ENCODE peak calls at places on chromosome 2, in four cellular contexts. L is H9; N is NB4; P is CD8-positive, alpha-beta T cell. H is an unnamed sample.

GRCh38 chr2:39289609-39290008 is 45.8 kb upstream of the CDKL4 start:
- DNase-seq in L (no peak), N (no peak), P (no peak), H (peak)

GRCh38 chr2:162244559-162245031 is 1.4 kb upstream of the FAP start:
- DNase-seq in L (no peak), N (no peak), P (no peak), H (peak)

GRCh38 chr2:14126846-14127245 is 505.7 kb upstream of the LRATD1 start:
- DNase-seq in L (no peak), N (no peak), P (no peak), H (no peak)

GRCh38 chr2:237616373-237617304 is 10.7 kb upstream of the LRRFIP1 start:
- DNase-seq in L (peak), N (no peak), P (no peak), H (no peak)

GRCh38 chr2:146523218-146523617 is 1321.6 kb upstream of the ACVR2A start:
- DNase-seq in L (no peak), N (peak), P (no peak), H (peak)

GRCh38 chr2:149719695-149720094 is 132.1 kb upstream of the MMADHC start:
- DNase-seq in L (no peak), N (no peak), P (no peak), H (no peak)

GRCh38 chr2:176269319-176270099 is at the start of gene MTX2:
- DNase-seq in L (peak), N (peak), P (peak), H (peak)

GRCh38 chr2:231490801-231491200 is 26.5 kb upstream of the NCL start:
- DNase-seq in L (no peak), N (no peak), P (no peak), H (no peak)

GRCh38 chr2:188506843-188507242 is 215.2 kb downstream of the GULP1 start:
- DNase-seq in L (no peak), N (no peak), P (no peak), H (no peak)

GRCh38 chr2:55902971-55903370 is 20.6 kb downstream of the EFEMP1 start:
- DNase-seq in L (no peak), N (no peak), P (no peak), H (no peak)

GRCh38 chr2:137208361-137208973 is 443.1 kb downstream of the THSD7B start:
- DNase-seq in L (no peak), N (no peak), P (no peak), H (peak)

GRCh38 chr2:233674995-233675394 is 3.3 kb downstream of the UGT1A9 start:
- DNase-seq in L (no peak), N (no peak), P (no peak), H (no peak)

GRCh38 chr2:224749136-224749535 is 33.0 kb upstream of the CCDC195 start:
- DNase-seq in L (no peak), N (no peak), P (no peak), H (peak)

GRCh38 chr2:233233618-233234230 is 17.7 kb upstream of the ATG16L1 start:
- DNase-seq in L (no peak), N (peak), P (no peak), H (no peak)

GRCh38 chr2:138177693-138178092 is 213.4 kb downstream of the HNMT start:
- DNase-seq in L (no peak), N (no peak), P (no peak), H (no peak)

GRCh38 chr2:221370076-221370941 is 201.8 kb downstream of the EPHA4 start:
- DNase-seq in L (no peak), N (no peak), P (no peak), H (no peak)

GRCh38 chr2:54341656-54342055 is 85.6 kb upstream of the TSPYL6 start:
- DNase-seq in L (no peak), N (no peak), P (no peak), H (no peak)

GRCh38 chr2:43144265-43144664 is 82.1 kb downstream of the ZFP36L2 start:
- DNase-seq in L (no peak), N (peak), P (no peak), H (peak)

GRCh38 chr2:229900012-229900411 is 21.8 kb downstream of the TRIP12 start:
- DNase-seq in L (no peak), N (no peak), P (no peak), H (no peak)

GRCh38 chr2:5234563-5234962 is 457.6 kb upstream of the SOX11 start:
- DNase-seq in L (no peak), N (no peak), P (no peak), H (no peak)

GRCh38 chr2:46299365-46300263 is 2.4 kb downstream of the EPAS1 start:
- DNase-seq in L (peak), N (peak), P (no peak), H (peak)

GRCh38 chr2:162116372-162116771 is 35.7 kb downstream of the GCG start:
- DNase-seq in L (no peak), N (no peak), P (no peak), H (no peak)

GRCh38 chr2:223019987-223020717 is 31.8 kb upstream of the KCNE4 start:
- DNase-seq in L (no peak), N (peak), P (no peak), H (no peak)

GRCh38 chr2:84152471-84152870 is 306.6 kb downstream of the SUCLG1 start:
- DNase-seq in L (no peak), N (no peak), P (no peak), H (peak)

GRCh38 chr2:78861546-78861945 is 164.0 kb upstream of the REG3G start:
- DNase-seq in L (no peak), N (peak), P (no peak), H (peak)

GRCh38 chr2:54083440-54083839 is 32.0 kb upstream of the ACYP2 start:
- DNase-seq in L (no peak), N (no peak), P (no peak), H (no peak)

GRCh38 chr2:74576830-74577229 is 22.3 kb downstream of the DOK1 start:
- DNase-seq in L (no peak), N (peak), P (no peak), H (peak)
- TF ChIP-seq CTCF in L (no peak), N (no peak), P (no peak), H (no peak)

DNA sequence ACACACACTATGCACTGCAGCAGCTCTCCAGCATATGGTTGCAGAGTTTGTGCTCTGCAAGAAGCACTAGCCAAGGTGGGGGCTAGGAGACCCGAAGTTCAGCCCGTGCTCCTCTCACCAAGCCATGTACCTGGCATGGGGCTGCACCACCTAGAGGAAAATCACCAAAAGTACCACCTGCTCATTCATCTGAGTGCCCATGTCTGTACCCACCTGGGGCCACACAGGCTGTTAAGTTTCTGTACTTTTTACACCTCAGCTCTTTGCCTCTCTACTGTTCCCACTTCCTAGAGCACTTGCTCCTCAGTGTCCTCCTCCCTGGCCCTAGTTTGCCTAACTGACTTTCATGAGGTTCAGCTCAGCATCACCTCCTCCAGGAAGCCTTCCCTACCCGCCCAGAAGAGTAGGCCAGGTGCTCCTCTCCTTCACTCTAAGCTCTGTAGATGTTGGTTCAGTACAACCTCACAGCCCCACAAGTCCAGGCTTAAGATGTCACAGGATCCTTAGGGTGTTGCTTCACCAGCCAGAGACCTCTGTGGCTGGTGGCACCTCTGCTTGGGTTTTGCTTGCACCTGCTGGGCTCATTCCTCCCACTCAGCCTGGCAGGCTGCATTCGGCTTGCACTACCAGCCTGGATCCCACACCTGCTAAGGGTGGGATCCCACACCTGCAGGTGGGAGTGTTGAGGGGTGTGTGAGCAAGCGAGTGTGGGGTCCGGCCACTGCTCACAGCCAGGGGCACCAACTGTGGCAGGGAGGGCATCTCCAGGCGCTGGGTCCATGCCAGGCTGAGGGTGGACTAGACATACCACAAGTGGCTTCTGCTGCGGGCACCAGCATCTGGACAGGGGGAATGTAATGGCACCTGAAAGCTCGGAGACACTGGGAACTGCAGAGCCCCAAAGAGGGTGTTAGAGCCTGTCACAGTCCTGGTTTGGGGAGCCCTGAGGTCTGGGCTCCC is 10.2 kb upstream of the TFCP2L1 start:
- DNase-seq in L (no peak), N (no peak), P (no peak), H (no peak)
- TF ChIP-seq CTCF in L (no peak), N (no peak), P (no peak), H (no peak)

GRCh38 chr2:218655751-218656150 is 3.7 kb downstream of the ZNF142 start:
- DNase-seq in L (no peak), N (no peak), P (no peak), H (no peak)

GRCh38 chr2:218659988-218660358 is 490 bp downstream of the BCS1L start:
- DNase-seq in L (no peak), N (no peak), P (no peak), H (no peak)

GRCh38 chr2:218659258-218659987 is at the start of the genes BCS1L and ZNF142:
- DNase-seq in L (peak), N (peak), P (peak), H (peak)

GRCh38 chr2:218662377-218662776 is 2.9 kb downstream of the BCS1L start:
- DNase-seq in L (no peak), N (no peak), P (no peak), H (no peak)

GRCh38 chr2:218658671-218659257 is 659 bp downstream of the ZNF142 start:
- DNase-seq in L (peak), N (peak), P (peak), H (peak)
- TF ChIP-seq CTCF in L (peak), N (peak), P (no peak), H (peak)

DNA sequence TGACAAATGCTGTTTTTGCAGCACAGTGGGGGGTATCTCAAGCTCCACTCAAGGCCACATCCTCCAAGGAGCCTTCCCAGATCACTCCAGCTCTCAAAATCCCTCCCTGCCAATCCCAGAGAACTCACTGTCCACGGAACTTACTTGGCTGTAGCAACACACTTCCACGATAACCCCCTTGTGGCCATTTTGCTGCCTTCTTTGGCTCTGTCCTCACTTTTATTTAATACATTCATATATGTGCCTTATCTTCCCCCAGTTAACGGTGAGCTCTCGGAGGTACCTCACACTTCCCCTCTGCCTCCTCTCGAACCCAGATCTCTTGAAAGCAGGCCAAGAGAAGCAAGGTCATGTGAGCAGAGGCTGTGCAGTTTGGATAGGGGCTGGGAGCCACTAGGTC is 122.3 kb downstream of the TNS1 start:
- DNase-seq in L (no peak), N (no peak), P (no peak), H (no peak)
- TF ChIP-seq CTCF in L (no peak), N (no peak), P (no peak), H (no peak)

H was measured in MCF 10A.